ENCODE peak calls at places on chromosomes 13 and 19, in ten cellular contexts. F, U, D, A, Y, J, O, V, T and H are unnamed samples.

GRCh38 chr19:3129112-3129511 is 6.7 kb upstream of the GNA15 start:
- DNase-seq in A (no peak), T (no peak), O (no peak), J (no peak), V (peak), Y (no peak), D (peak), F (no peak), U (no peak), H (no peak)

GRCh38 chr19:45816236-45817009 is 1.3 kb upstream of the RSPH6A start:
- DNase-seq in T (no peak), Y (no peak), J (no peak), O (no peak), V (no peak), F (no peak), A (no peak), D (no peak), U (no peak), H (no peak)

GRCh38 chr19:14434157-14434501 is 1.0 kb downstream of the PKN1 start:
- DNase-seq in V (no peak), U (no peak), O (no peak), A (no peak), D (no peak), Y (no peak), J (no peak), T (no peak), F (peak), H (no peak)

GRCh38 chr19:33679696-33680095 is 57.9 kb downstream of the CHST8 start:
- DNase-seq in U (no peak), F (no peak), J (no peak), D (no peak), V (no peak), O (no peak), A (no peak), T (no peak), Y (no peak), H (no peak)

GRCh38 chr13:79765331-79765730 is 284.4 kb downstream of the NDFIP2 start:
- DNase-seq in U (no peak), J (no peak), V (no peak), Y (no peak), T (no peak), A (no peak), D (no peak), O (no peak), F (no peak), H (no peak)

GRCh38 chr19:32303193-32303592 is 42.2 kb upstream of the ZNF507 start:
- DNase-seq in Y (no peak), T (no peak), J (no peak), D (no peak), V (no peak), U (no peak), O (no peak), F (no peak), A (no peak), H (no peak)

GRCh38 chr19:55259540-55260210 is 858 bp upstream of the PPP6R1 start:
- DNase-seq in F (no peak), Y (no peak), T (no peak), D (no peak), O (no peak), J (no peak), U (no peak), V (no peak), A (no peak), H (peak)

GRCh38 chr13:39888865-39889810 is 233.7 kb downstream of the COG6 start:
- DNase-seq in F (no peak), U (no peak), A (no peak), Y (no peak), T (peak), J (no peak), O (no peak), V (no peak), D (no peak), H (peak)

GRCh38 chr13:97440598-97440997 is 6.6 kb downstream of the RAP2A start:
- DNase-seq in O (no peak), D (no peak), J (no peak), F (no peak), V (no peak), Y (no peak), A (no peak), T (no peak), U (no peak), H (no peak)

GRCh38 chr19:49465371-49465770 is 8.6 kb upstream of the FLT3LG start:
- DNase-seq in F (no peak), O (no peak), J (no peak), U (no peak), Y (no peak), D (no peak), A (no peak), T (no peak), V (no peak), H (no peak)

GRCh38 chr13:96804186-96804585 is 190.1 kb downstream of the OXGR1 start:
- DNase-seq in F (no peak), T (no peak), A (no peak), U (no peak), V (no peak), D (no peak), O (no peak), J (no peak), Y (no peak), H (no peak)

GRCh38 chr13:111289251-111289650 is 31.2 kb upstream of the TEX29 start:
- DNase-seq in O (no peak), T (no peak), F (no peak), A (no peak), V (no peak), D (no peak), J (no peak), U (no peak), Y (no peak), H (no peak)

GRCh38 chr13:111211789-111212516 is 96.8 kb downstream of the ARHGEF7 start:
- DNase-seq in D (peak), A (no peak), V (no peak), J (peak), U (no peak), Y (no peak), T (no peak), O (no peak), F (no peak), H (peak)

GRCh38 chr19:53915000-53915399 is 5.9 kb downstream of the CACNG7 start:
- DNase-seq in T (no peak), J (peak), Y (no peak), A (no peak), U (no peak), O (no peak), D (no peak), F (no peak), V (no peak), H (peak)